ENCODE peak calls at places on chromosomes 4 and X, in eight cellular contexts. U is PC-9, Z is HCT116, J is mammary epithelial cell, M is DND-41, D is MM.1S, S is endothelial cell of umbilical vein, H is SK-N-SH. F is an unnamed sample. For H3K79me2, the result is how much of the 10 kb centered on the place peaks cover.

GRCh38 chr4:168877779-168878491 is 132.1 kb downstream of the CBR4 start:
- DNase-seq in S (peak), J (peak), Z (no peak), D (no peak), U (peak), M (peak), H (peak), F (no peak)

GRCh38 chr4:10655968-10656367 is 28.6 kb downstream of the CLNK start:
- DNase-seq in U (no peak), D (no peak), H (no peak), S (peak), J (peak), M (no peak), Z (no peak), F (no peak)

GRCh38 chrX:136689441-136689840 is 41.5 kb downstream of the CD40LG start:
- DNase-seq in H (no peak), M (peak), Z (no peak), S (no peak), J (peak), D (peak), U (no peak), F (no peak)

GRCh38 chrX:102768984-102769761 is 48.6 kb downstream of the GPRASP3 start:
- DNase-seq in D (peak), M (peak), Z (peak), S (peak), H (peak), U (peak), J (peak), F (peak)

GRCh38 chr4:20723019-20723418 is 22.8 kb downstream of the PACRGL start:
- DNase-seq in H (no peak), Z (no peak), S (no peak), M (no peak), J (peak), U (no peak), D (no peak), F (no peak)

GRCh38 chrX:41009816-41010187 is 75.4 kb upstream of the USP9X start:
- DNase-seq in U (no peak), Z (no peak), D (no peak), H (no peak), M (no peak), S (no peak), J (no peak), F (no peak)

GRCh38 chrX:140514554-140514953 is 9.7 kb upstream of the SOX3 start:
- DNase-seq in D (no peak), Z (no peak), U (no peak), J (no peak), M (no peak), S (no peak), H (no peak), F (no peak)

GRCh38 chrX:72313757-72314156 is 8.0 kb upstream of the CITED1 start:
- DNase-seq in J (no peak), D (no peak), Z (no peak), M (no peak), S (no peak), U (no peak), H (no peak), F (no peak)

GRCh38 chrX:9493936-9494335 is 29.1 kb downstream of the TBL1X start:
- DNase-seq in S (no peak), Z (no peak), M (no peak), U (no peak), D (no peak), H (no peak), J (no peak), F (no peak)

GRCh38 chr4:121711263-121712000 is 14.7 kb upstream of the ANXA5 start:
- DNase-seq in D (peak), U (peak), Z (peak), S (peak), H (peak), M (no peak), J (peak), F (no peak)

GRCh38 chrX:97158270-97158669 is 274.6 kb downstream of the RPA4 start:
- DNase-seq in D (no peak), H (no peak), Z (no peak), M (no peak), S (no peak), U (no peak), J (no peak), F (no peak)

GRCh38 chrX:34918856-34919255 is 23.7 kb upstream of the FAM47B start:
- DNase-seq in Z (no peak), S (peak), D (no peak), M (no peak), U (no peak), H (peak), J (peak), F (no peak)

GRCh38 chr4:172134536-172134935 is 321.3 kb downstream of the GALNTL6 start:
- DNase-seq in U (no peak), H (no peak), S (no peak), Z (no peak), J (no peak), D (no peak), M (no peak), F (no peak)

GRCh38 chr4:106715825-106716224 is 320.3 kb downstream of the DKK2 start:
- DNase-seq in H (no peak), J (no peak), U (no peak), M (no peak), Z (no peak), S (no peak), D (no peak), F (no peak)

GRCh38 chr4:176921256-176921655 is 128.5 kb upstream of the VEGFC start:
- DNase-seq in S (peak), U (no peak), H (no peak), M (no peak), Z (no peak), J (no peak), D (no peak), F (no peak)

GRCh38 chr4:76879731-76880364 is 18.1 kb downstream of the SOWAHB start:
- DNase-seq in H (no peak), S (no peak), M (no peak), Z (no peak), U (no peak), J (no peak), D (no peak), F (no peak)

GRCh38 chr4:36317731-36318130 is 36.3 kb downstream of the DTHD1 start:
- DNase-seq in H (no peak), M (no peak), J (no peak), D (no peak), Z (no peak), U (no peak), S (no peak), F (no peak)

GRCh38 chr4:87239821-87240220 is 19.4 kb upstream of the KLHL8 start:
- DNase-seq in H (no peak), Z (no peak), U (no peak), J (no peak), M (no peak), D (no peak), S (no peak), F (no peak)

GRCh38 chr4:57131849-57132745 is 21.9 kb upstream of the IGFBP7 start:
- DNase-seq in M (no peak), U (peak), D (no peak), H (no peak), Z (no peak), J (peak), S (peak), F (no peak)

GRCh38 chr4:5500165-5500564 is 208.2 kb downstream of the EVC2 start:
- DNase-seq in S (no peak), J (peak), D (no peak), U (no peak), M (no peak), H (no peak), Z (no peak), F (no peak)

GRCh38 chr4:14247767-14248166 is 620.2 kb upstream of the BOD1L1 start:
- DNase-seq in M (no peak), H (no peak), Z (no peak), U (no peak), S (no peak), J (no peak), D (no peak), F (no peak)

GRCh38 chrX:153848325-153848724 is 18.0 kb upstream of the PDZD4 start:
- DNase-seq in M (no peak), H (no peak), U (no peak), D (no peak), S (no peak), Z (no peak), J (no peak), F (no peak)

GRCh38 chrX:87728459-87728858 is 210.9 kb downstream of the KLHL4 start:
- DNase-seq in J (no peak), Z (no peak), U (peak), S (no peak), D (no peak), M (no peak), H (no peak), F (no peak)

GRCh38 chrX:21493226-21493850 is 119.1 kb downstream of the CNKSR2 start:
- DNase-seq in M (no peak), H (no peak), S (peak), U (no peak), Z (no peak), J (peak), D (no peak), F (no peak)

DNA sequence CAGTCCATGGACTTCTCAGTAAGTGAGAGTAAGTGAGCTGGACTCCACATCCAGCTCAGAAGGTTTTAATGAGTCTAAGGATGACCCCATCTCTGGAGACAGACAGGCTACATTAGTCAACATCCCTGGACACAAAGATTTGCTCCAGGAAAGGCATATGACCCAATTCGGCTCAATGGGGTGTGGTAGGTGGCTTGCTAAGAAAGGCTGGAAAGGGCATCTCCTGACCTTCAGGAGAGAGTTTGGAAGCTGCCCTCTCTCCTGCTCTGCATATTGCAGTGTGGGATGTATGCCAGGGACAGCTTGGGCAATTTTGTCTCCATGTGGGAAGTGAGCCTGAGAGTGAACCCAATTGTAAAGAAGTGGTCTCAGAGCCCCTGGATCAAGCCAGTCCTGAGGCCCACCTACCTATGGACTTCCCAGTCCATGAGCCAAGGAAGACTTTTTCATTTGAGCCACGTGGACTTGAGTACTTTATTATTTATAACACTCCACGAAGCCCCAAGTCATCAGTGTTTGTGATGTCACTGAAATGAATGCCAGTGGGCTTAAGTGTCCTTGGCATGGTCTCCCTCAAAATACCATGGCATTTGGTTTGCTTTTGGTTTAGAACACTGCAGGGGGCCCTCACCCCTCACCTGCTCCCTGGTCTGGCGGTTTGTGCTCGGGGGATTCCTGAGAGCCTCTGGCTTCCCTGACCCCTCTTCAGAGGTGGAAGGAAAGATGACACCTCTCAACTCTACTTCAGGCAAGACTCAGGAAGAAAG is 10.4 kb upstream of the ABLIM2 start:
- DNase-seq in Z (no peak), D (no peak), U (no peak), S (no peak), M (no peak), H (no peak), J (no peak), F (no peak)
- TF ChIP-seq CTCF in Z (no peak), D (no peak), U (no peak), S (no peak), M (no peak), H (no peak), J (no peak), F (no peak)

DNA sequence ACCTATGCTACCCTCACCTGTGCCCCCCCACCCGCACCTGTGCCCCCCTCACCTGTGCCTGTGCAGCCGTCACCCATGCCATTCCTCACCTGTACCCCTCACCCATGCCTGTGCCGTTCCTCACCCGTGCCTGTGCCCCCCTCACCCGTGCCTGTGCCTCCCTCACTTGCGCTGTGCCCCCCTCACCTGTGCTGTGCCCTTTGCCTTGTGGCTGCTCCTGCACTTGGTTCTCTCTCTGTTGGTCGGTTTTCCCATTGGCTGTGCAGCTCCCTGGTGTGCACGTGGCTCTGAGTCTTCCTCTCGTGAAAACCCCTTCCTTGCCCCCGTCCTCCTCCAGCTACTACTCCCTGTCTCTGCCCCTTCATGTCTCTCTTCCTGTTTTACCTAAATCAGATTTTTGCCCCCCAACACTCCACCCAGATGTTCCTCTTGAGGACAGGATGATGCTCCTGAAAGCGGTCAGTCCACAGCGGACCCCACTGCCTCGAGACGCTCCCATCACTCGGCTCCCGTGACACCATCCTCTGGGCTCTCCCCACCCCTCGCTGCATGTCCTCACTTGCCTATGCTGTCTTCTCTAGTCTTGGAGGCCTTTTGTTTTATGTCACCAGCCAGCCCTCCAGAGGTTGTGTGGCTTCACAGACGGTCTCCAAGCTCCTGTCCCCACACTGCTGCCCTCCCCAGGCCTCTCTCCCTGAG is 6.8 kb downstream of the MAEA start:
- DNase-seq in S (no peak), M (no peak), Z (no peak), H (no peak), D (no peak), U (no peak), J (peak), F (no peak)
- H3K79me2 ChIP-seq in S (half or more), M (half or more), Z (half or more), H (half or more), D (half or more), U (half or more), J (half or more), F (half or more)

DNA sequence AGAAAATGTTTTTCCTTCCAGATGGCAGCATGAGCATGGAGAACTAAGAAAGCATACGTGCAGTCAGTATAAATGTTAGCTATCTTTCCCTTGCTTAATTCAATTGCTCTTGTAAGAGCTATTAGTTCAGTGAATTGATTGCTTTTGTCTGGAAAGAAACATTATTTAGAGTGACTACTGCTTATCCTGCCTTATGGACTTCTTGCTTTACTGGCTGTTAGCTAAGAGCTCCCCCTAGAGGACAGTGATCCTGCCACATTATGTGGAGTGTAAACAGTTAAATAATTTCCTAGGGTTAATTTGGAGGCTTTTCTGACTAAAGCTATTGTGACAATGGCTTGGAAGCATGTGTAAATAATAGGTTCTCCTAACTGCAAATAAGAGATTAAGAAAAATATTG is 1402.4 kb downstream of the FAM133A start:
- DNase-seq in U (no peak), Z (no peak), M (no peak), H (peak), S (no peak), J (peak), D (peak), F (peak)
- TF ChIP-seq CTCF in U (peak), Z (no peak), M (peak), H (peak), S (no peak), J (peak), D (peak), F (peak)

DNA sequence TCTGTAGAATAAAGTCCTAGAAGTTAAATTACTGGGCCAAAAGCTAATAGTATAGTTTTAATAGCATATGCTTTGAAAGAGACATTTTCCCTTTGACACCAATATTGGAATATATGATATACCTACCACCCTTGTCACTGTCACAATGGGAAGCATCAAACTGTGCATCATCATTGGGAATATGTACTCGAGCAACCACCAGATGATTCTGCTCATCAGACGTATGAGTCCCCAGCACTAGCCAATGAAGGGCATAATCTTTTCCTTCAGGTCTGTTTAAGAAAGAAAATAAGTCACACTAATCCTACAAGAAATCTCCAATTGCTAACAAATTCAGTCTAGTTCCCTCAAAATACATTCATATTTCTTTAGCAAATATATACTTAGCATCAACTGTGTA is 7.3 kb downstream of the RBBP7 start:
- DNase-seq in S (no peak), H (no peak), Z (no peak), D (no peak), U (no peak), J (no peak), M (no peak), F (no peak)
- H3K79me2 ChIP-seq in S (half or more), H (half or more), Z (half or more), D (half or more), U (half or more), J (half or more), M (half or more), F (half or more)

GRCh38 chr4:111811661-111812060 is 333.6 kb upstream of the FAM241A start:
- DNase-seq in M (no peak), Z (no peak), H (no peak), D (no peak), J (no peak), U (no peak), S (no peak), F (no peak)

GRCh38 chr4:111802191-111802590 is 343.1 kb upstream of the FAM241A start:
- DNase-seq in Z (no peak), D (no peak), H (no peak), J (peak), M (no peak), U (no peak), S (no peak), F (no peak)

GRCh38 chr4:111807556-111807955 is 337.7 kb upstream of the FAM241A start:
- DNase-seq in S (no peak), M (no peak), J (no peak), D (no peak), U (no peak), Z (no peak), H (no peak), F (no peak)

GRCh38 chr4:111808174-111808573 is 337.1 kb upstream of the FAM241A start:
- DNase-seq in D (no peak), S (no peak), Z (no peak), J (no peak), H (no peak), M (no peak), U (no peak), F (no peak)

GRCh38 chr4:111806331-111806730 is 338.9 kb upstream of the FAM241A start:
- DNase-seq in J (no peak), S (no peak), D (no peak), H (peak), U (no peak), M (no peak), Z (peak), F (no peak)
- TF ChIP-seq CTCF in J (peak), S (no peak), D (no peak), H (no peak), U (peak), M (no peak), Z (no peak), F (no peak)

GRCh38 chrX:150574824-150575409 is 6.5 kb downstream of the MTM1 start:
- DNase-seq in H (no peak), U (no peak), Z (no peak), D (peak), M (no peak), S (no peak), J (no peak), F (peak)
- H3K79me2 ChIP-seq in H (under half), U (half or more), Z (under half), D (half or more), M (half or more), S (under half), J (half or more), F (under half)

DNA sequence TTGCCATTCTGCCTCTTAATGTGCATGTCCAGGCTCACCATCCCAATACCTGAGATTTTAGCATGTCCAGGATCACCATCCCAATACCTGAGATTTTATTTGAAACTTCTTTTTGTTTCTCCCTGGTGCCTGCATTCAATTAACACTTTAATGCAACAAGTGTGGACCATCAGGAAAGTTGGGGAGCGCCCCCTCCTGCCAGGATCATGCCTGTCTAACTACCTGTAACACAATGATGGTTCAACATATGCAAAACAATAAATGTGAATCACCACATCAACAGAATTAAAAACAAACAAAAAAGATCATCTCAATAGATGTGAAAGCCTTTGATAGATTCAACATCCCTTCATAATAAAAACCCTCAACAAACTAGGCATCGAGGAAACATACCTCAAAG is 1359.5 kb upstream of the DIAPH2 start:
- DNase-seq in U (no peak), D (no peak), J (no peak), S (no peak), Z (no peak), M (no peak), H (no peak), F (no peak)
- TF ChIP-seq CTCF in U (no peak), D (no peak), J (no peak), S (no peak), Z (no peak), M (no peak), H (no peak), F (no peak)

DNA sequence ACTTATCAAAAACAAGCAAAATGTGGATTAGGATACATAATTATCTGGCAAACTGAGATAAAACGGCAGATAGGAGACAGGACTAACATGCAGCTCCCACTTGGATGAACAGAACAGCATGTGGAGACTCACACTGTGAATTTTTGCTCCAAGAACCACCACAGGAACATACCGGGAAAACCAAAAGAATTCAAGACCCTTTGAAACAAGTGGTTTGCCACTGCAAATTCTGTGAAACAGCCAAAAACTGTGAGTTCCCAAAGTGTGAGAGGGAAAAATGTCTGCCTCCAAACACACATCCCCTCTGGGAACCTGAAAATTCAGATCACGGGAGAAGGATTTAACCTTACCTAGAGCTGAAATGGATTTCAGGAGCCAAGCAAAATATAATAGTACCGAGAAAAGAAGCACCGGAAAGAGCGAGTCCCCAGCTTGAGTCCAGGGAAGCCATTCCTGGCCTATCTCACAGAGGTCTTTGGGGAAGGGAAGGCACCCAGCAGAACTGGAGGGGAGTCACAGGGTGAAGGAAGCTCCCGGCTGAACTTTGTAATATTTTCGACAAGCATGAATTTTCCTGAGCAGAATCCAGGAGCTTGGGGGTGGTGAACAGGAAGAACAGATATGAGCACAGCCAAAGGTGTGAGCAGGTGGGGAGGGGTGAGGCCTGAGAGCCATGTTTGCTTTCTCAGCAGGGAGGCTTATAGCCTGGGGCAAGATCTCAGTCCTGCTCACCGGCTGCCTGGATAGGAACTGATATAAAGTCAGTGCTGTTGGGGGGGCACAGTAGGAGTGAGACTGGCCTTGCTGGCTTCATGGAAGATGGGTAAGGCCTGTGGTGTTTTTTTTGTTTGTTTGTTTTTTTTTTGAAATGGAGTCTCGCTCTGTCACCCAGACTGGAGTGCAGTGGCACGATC is 23.9 kb downstream of the MANBA start:
- DNase-seq in H (no peak), U (peak), M (no peak), D (peak), Z (no peak), S (no peak), J (no peak), F (no peak)
- H3K79me2 ChIP-seq in H (under half), U (under half), M (under half), D (under half), Z (under half), S (under half), J (half or more), F (under half)

F was measured in OCI-LY7.